ENCODE peak calls at places on chromosomes 11 and 22, in four cellular contexts. Q is fibroblast of the aortic adventitia, Y is endothelial cell, A is skeletal muscle cell. R is an unnamed sample.

GRCh38 chr22:37909756-37910155 is 3.7 kb downstream of the MICALL1 start:
- DNase-seq in A (no peak), Y (no peak), Q (no peak), R (no peak)

GRCh38 chr11:78420796-78421209 is 3.2 kb upstream of the GAB2 start:
- DNase-seq in Q (peak; percentile 83), A (peak; percentile 81), Y (no peak), R (peak; percentile 17)

GRCh38 chr11:47786373-47786772 is 19.2 kb upstream of the FNBP4 start:
- DNase-seq in A (peak; percentile 14), Y (no peak), Q (peak; percentile 48), R (peak; percentile 27)

GRCh38 chr22:17366830-17367229 is 2.4 kb upstream of the CECR2 start:
- DNase-seq in Q (no peak), Y (peak; percentile 70), A (no peak), R (peak; percentile 82)

GRCh38 chr11:30561691-30562412 is 24.3 kb downstream of the MPPED2 start:
- DNase-seq in Y (no peak), Q (no peak), A (no peak), R (no peak)

GRCh38 chr11:82043316-82043715 is 690.3 kb downstream of the FAM181B start:
- DNase-seq in Q (no peak), Y (no peak), A (no peak), R (no peak)

GRCh38 chr11:45553401-45553936 is 112.0 kb downstream of the CHST1 start:
- DNase-seq in Y (no peak), Q (no peak), A (no peak), R (no peak)

GRCh38 chr11:96326954-96327353 is 16.0 kb downstream of the MAML2 start:
- DNase-seq in Y (no peak), Q (no peak), A (no peak), R (no peak)

GRCh38 chr22:44341431-44342346 is 28.9 kb upstream of the SHISAL1 start:
- DNase-seq in Y (no peak), Q (peak; percentile 87), A (no peak), R (no peak)

GRCh38 chr11:122814401-122814800 is 23.9 kb upstream of the CRTAM start:
- DNase-seq in Y (no peak), Q (no peak), A (no peak), R (no peak)

GRCh38 chr11:7688238-7688826 is 15.0 kb upstream of the CYB5R2 start:
- DNase-seq in A (no peak), Q (peak; percentile 57), Y (peak; percentile 43), R (peak; percentile 61)

GRCh38 chr22:41925783-41926460 is 684 bp downstream of the TNFRSF13C start:
- DNase-seq in A (no peak), Y (peak; percentile 89), Q (no peak), R (peak; percentile 89)

GRCh38 chr11:123560001-123560400 is 94.4 kb downstream of the SCN3B start:
- DNase-seq in A (peak; percentile 43), Y (no peak), Q (peak; percentile 83), R (no peak)